ENCODE peak calls at places on chromosomes 2 and 18, in five cellular contexts. C is heart right ventricle, D is IMR-90, S is colonic mucosa, H is left ventricle myocardium inferior. Y is an unnamed sample. For H3K36me3, the result is how much of the 10 kb centered on the place peaks cover.

GRCh38 chr2:108633379-108633778 is 85.9 kb upstream of the RANBP2 start:
- DNase-seq in H (no peak), D (no peak), C (no peak), S (peak), Y (no peak)

GRCh38 chr2:198101688-198102087 is 297.3 kb downstream of the PLCL1 start:
- DNase-seq in C (no peak), H (no peak), S (no peak), D (no peak), Y (no peak)

GRCh38 chr2:150259746-150260145 is 227.7 kb downstream of the RND3 start:
- DNase-seq in D (no peak), C (no peak), S (no peak), H (no peak), Y (no peak)

GRCh38 chr18:8385400-8385799 is 223.8 kb upstream of the RAB12 start:
- DNase-seq in D (no peak), H (no peak), C (no peak), S (no peak), Y (no peak)

GRCh38 chr2:216499641-216500218 is 1.1 kb downstream of the RPL37A start:
- DNase-seq in C (no peak), H (no peak), D (peak), S (peak), Y (no peak)

GRCh38 chr2:119838179-119838578 is 78.5 kb downstream of the PTPN4 start:
- DNase-seq in D (no peak), C (no peak), H (no peak), S (peak), Y (no peak)

GRCh38 chr2:196590286-196590685 is 49.2 kb upstream of the CCDC150 start:
- DNase-seq in S (no peak), D (peak), H (no peak), C (no peak), Y (no peak)

GRCh38 chr18:2846638-2847340 is at the start of gene EMILIN2:
- DNase-seq in H (peak), S (peak), C (peak), D (peak), Y (no peak)

GRCh38 chr2:174049895-174050294 is 84.7 kb upstream of the SP3 start:
- DNase-seq in D (no peak), H (no peak), S (no peak), C (no peak), Y (no peak)

GRCh38 chr18:75477913-75478312 is 50.4 kb upstream of the SMIM21 start:
- DNase-seq in C (no peak), H (no peak), S (no peak), D (peak), Y (no peak)

GRCh38 chr2:216142540-216142939 is 33.4 kb downstream of the XRCC5 start:
- DNase-seq in H (no peak), D (peak), C (no peak), S (no peak), Y (peak)

GRCh38 chr2:237644059-237644703 is 16.8 kb downstream of the LRRFIP1 start:
- DNase-seq in S (no peak), C (no peak), D (no peak), H (no peak), Y (no peak)

GRCh38 chr2:31300309-31300708 is 66.4 kb downstream of the EHD3 start:
- DNase-seq in C (no peak), H (no peak), S (no peak), D (no peak), Y (no peak)

GRCh38 chr18:55422456-55423185 is 165.4 kb downstream of the TCF4 start:
- DNase-seq in S (peak), D (peak), C (peak), H (peak), Y (no peak)

GRCh38 chr2:187098154-187098553 is 249.2 kb upstream of the ZSWIM2 start:
- DNase-seq in S (no peak), C (no peak), H (no peak), D (no peak), Y (no peak)

GRCh38 chr2:240906141-240906910 is at the start of gene CROCC2:
- DNase-seq in D (no peak), H (no peak), S (no peak), C (peak), Y (no peak)

GRCh38 chr2:8578335-8579244 is 103.3 kb upstream of the ID2 start:
- DNase-seq in D (peak), H (no peak), S (no peak), C (no peak), Y (no peak)

GRCh38 chr2:182522428-182522896 is 95.6 kb upstream of the PDE1A start:
- DNase-seq in S (no peak), D (no peak), H (no peak), C (no peak), Y (peak)

GRCh38 chr2:27282892-27283291 is 663 bp downstream of the TRIM54 start:
- DNase-seq in H (no peak), D (no peak), S (no peak), C (no peak), Y (no peak)

GRCh38 chr2:187215576-187216240 is 232.3 kb downstream of the CALCRL start:
- DNase-seq in D (no peak), C (no peak), S (no peak), H (no peak), Y (peak)

GRCh38 chr2:64114063-64114911 is 29.9 kb downstream of the PELI1 start:
- DNase-seq in D (peak), S (no peak), H (no peak), C (no peak), Y (peak)

GRCh38 chr2:238551091-238551490 is 124.4 kb downstream of the ASB1 start:
- DNase-seq in H (no peak), S (no peak), D (no peak), C (no peak), Y (no peak)

GRCh38 chr2:107809835-107810234 is 16.9 kb upstream of the RGPD4 start:
- DNase-seq in D (no peak), H (no peak), S (no peak), C (no peak), Y (no peak)

GRCh38 chr2:143878131-143878530 is 641.8 kb downstream of the ZEB2 start:
- DNase-seq in S (no peak), D (no peak), C (no peak), H (no peak), Y (no peak)

GRCh38 chr2:6452702-6453481 is 412.8 kb downstream of the CMPK2 start:
- DNase-seq in S (no peak), C (no peak), H (no peak), D (peak), Y (no peak)

GRCh38 chr18:36583155-36583745 is 245.6 kb downstream of the TPGS2 start:
- DNase-seq in C (no peak), D (no peak), H (no peak), S (no peak), Y (no peak)
- TF ChIP-seq CTCF in C (no peak), D (no peak), H (no peak), S (no peak), Y (no peak)

DNA sequence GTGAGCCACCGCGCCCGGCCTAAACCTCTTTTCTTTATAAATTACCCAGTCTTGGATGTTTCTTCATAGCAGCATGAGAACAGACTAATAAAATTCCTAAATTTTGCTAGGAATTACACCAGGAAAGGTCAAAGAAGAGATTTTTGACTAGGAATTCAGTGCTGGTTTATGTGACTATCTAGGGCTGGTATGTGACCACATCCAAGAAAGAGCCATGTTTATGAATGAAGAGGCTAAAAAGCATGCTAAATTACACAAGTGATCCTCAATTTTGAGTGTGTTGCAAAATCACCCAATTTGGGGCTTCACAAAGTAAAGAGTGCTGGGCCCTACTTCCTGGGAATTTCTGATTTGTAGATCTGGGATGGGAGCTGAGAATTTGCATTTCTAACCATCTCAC is 123.6 kb downstream of the CSRNP3 start:
- DNase-seq in D (no peak), H (no peak), S (no peak), C (no peak), Y (peak)
- H3K36me3 ChIP-seq in D (under half), H (under half), S (under half), C (under half), Y (under half)

GRCh38 chr2:101114815-101115214 is 36.4 kb downstream of the TBC1D8 start:
- DNase-seq in D (no peak), S (peak), C (no peak), H (no peak), Y (no peak)

GRCh38 chr2:101112772-101113157 is 38.4 kb downstream of the TBC1D8 start:
- DNase-seq in S (no peak), C (no peak), D (no peak), H (no peak), Y (no peak)

GRCh38 chr2:101113441-101114267 is 37.5 kb downstream of the TBC1D8 start:
- DNase-seq in D (peak), H (no peak), S (peak), C (no peak), Y (peak)

GRCh38 chr2:101115664-101116063 is 35.5 kb downstream of the TBC1D8 start:
- DNase-seq in D (no peak), S (no peak), C (no peak), H (no peak), Y (no peak)

GRCh38 chr2:101114268-101114783 is 36.9 kb downstream of the TBC1D8 start:
- DNase-seq in C (no peak), D (no peak), H (no peak), S (no peak), Y (no peak)
- H3K4me3 ChIP-seq in C (no peak), D (no peak), H (no peak), S (no peak), Y (no peak)

DNA sequence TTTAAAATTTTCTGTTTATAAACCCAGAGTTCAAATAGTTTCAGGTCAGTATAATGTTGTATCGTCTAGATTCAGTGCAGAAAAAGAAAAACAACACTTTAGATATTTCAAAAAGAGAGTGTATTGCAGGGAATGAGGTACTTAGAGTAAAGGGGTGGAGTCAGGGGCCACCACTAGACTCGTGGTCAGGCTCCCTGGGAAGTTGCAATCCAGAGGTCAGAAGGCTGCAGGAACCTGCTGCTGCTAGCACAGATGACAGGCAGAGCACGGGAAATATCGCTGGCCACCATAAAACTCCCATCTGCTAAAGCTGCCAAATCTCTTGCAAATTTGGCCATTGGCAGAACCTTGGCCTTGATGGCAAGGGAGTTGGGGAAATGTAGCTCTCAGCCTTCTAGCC is 64.6 kb downstream of the THNSL2 start:
- DNase-seq in D (no peak), H (no peak), C (no peak), S (no peak), Y (no peak)
- TF ChIP-seq CTCF in D (no peak), H (no peak), C (no peak), S (no peak), Y (no peak)

DNA sequence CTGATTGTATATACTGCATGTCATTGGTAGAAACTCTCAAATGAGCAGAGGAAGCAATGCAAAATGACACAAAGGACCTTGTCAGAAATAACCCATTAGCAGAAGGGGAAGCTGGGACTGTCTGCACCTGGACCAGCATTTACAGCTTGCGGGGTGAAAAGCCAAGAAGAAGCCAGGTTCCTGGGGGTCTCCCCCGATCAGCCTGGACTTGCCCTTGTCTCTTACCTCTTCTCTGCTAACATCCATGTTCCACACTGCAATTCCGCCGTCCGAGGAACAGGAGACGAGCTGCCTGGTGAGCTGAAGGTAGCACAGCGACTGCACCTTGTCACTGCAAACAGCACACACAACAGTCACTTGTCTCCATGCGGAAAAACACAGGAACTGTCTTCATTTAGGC is 51.1 kb downstream of the WDFY1 start:
- DNase-seq in D (no peak), C (no peak), S (no peak), H (no peak), Y (no peak)
- H3K36me3 ChIP-seq in D (under half), C (under half), S (under half), H (half or more), Y (under half)

GRCh38 chr2:88597168-88597567 is 30.1 kb downstream of the EIF2AK3 start:
- DNase-seq in H (no peak), C (no peak), S (no peak), D (no peak), Y (no peak)

GRCh38 chr2:88601302-88601701 is 26.0 kb downstream of the EIF2AK3 start:
- DNase-seq in C (no peak), D (peak), S (no peak), H (no peak), Y (no peak)

GRCh38 chr2:88599527-88599926 is 27.7 kb downstream of the EIF2AK3 start:
- DNase-seq in C (no peak), D (no peak), H (no peak), S (no peak), Y (no peak)

GRCh38 chr2:88602022-88602421 is 25.2 kb downstream of the EIF2AK3 start:
- DNase-seq in H (no peak), S (no peak), C (no peak), D (no peak), Y (no peak)

GRCh38 chr2:88600038-88600465 is 27.2 kb downstream of the EIF2AK3 start:
- DNase-seq in S (peak), D (peak), C (no peak), H (no peak), Y (peak)
- H3K4me3 ChIP-seq in S (no peak), D (no peak), C (no peak), H (peak), Y (no peak)

GRCh38 chr2:148640767-148641166 is 3.8 kb upstream of the EPC2 start:
- DNase-seq in S (no peak), C (no peak), D (peak), H (no peak), Y (no peak)
- TF ChIP-seq CTCF in S (no peak), C (peak), D (peak), H (peak), Y (peak)

DNA sequence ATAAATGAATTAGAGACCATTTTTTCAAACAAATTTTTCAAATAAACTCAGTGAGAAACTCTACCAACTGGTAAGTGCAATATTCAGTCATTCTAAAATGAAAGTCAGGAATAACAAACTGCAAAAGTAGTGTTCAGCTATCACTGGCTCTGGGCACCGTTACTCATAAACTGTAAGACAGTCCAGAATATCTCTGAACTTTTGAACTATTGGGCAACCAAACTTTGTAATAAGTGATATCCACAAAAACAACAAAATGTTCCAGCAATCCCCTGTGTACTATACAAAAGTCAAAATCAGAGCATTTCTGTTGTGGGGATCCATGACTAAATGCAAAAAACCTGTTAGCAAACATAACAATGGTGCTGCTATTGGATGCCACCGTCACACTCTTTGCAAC is 56.3 kb downstream of the SLC25A12 start:
- DNase-seq in S (no peak), D (peak), H (no peak), C (no peak), Y (no peak)
- H3K36me3 ChIP-seq in S (under half), D (under half), H (half or more), C (under half), Y (under half)

Y was measured in BJ.